ENCODE peak calls at places on chromosomes 4 and X, in seven cellular contexts. A is CD4-positive, alpha-beta T cell; F is gastrocnemius medialis; L is B cell; U is AG09319; Y is left ventricle myocardium inferior; R is cardiac muscle cell. P is an unnamed sample.

GRCh38 chr4:41205854-41206460 is 8.4 kb downstream of the APBB2 start:
- DNase-seq in A (no peak), F (no peak), L (no peak), U (no peak), Y (no peak), R (no peak), P (no peak)

GRCh38 chr4:8173641-8174242 is 15.1 kb upstream of the ABLIM2 start:
- DNase-seq in A (no peak), F (peak), L (no peak), U (no peak), Y (no peak), R (no peak), P (no peak)

GRCh38 chrX:65677954-65678469 is 10.6 kb downstream of the MSN start:
- DNase-seq in A (no peak), F (peak), L (no peak), U (peak), Y (no peak), R (peak), P (no peak)

GRCh38 chr4:174595141-174595929 is 73.0 kb upstream of the HPGD start:
- DNase-seq in A (no peak), F (no peak), L (no peak), U (no peak), Y (no peak), R (no peak), P (no peak)

GRCh38 chr4:56372774-56373173 is 14.5 kb downstream of the AASDH start:
- DNase-seq in A (no peak), F (no peak), L (no peak), U (no peak), Y (no peak), R (peak), P (no peak)

GRCh38 chr4:180234730-180235129 is 2008.5 kb upstream of the TENM3 start:
- DNase-seq in A (no peak), F (no peak), L (no peak), U (no peak), Y (no peak), R (no peak), P (no peak)

GRCh38 chrX:13570245-13570573 is 808 bp downstream of the EGFL6 start:
- DNase-seq in A (no peak), F (no peak), L (no peak), U (no peak), Y (no peak), R (no peak), P (no peak)

GRCh38 chr4:3481783-3482397 is 18.8 kb downstream of the DOK7 start:
- DNase-seq in A (no peak), F (peak), L (no peak), U (no peak), Y (no peak), R (no peak), P (no peak)

GRCh38 chr4:136183513-136183912 is 1348.8 kb downstream of the PCDH18 start:
- DNase-seq in A (no peak), F (no peak), L (no peak), U (no peak), Y (no peak), R (no peak), P (no peak)

GRCh38 chrX:120291211-120291610 is 20.1 kb downstream of the TMEM255A start:
- DNase-seq in A (no peak), F (no peak), L (no peak), U (no peak), Y (no peak), R (no peak), P (no peak)

GRCh38 chr4:74297556-74297955 is 10.7 kb upstream of the EPGN start:
- DNase-seq in A (no peak), F (no peak), L (no peak), U (no peak), Y (no peak), R (no peak), P (no peak)

GRCh38 chr4:20251061-20251795 is 477 bp upstream of the SLIT2 start:
- DNase-seq in A (no peak), F (no peak), L (peak), U (no peak), Y (no peak), R (peak), P (no peak)

GRCh38 chrX:133649659-133650058 is 234.4 kb upstream of the GPC4 start:
- DNase-seq in A (no peak), F (no peak), L (no peak), U (no peak), Y (no peak), R (no peak), P (no peak)

GRCh38 chr4:173051697-173052096 is 116.9 kb upstream of the GALNT7 start:
- DNase-seq in A (no peak), F (no peak), L (no peak), U (no peak), Y (no peak), R (peak), P (no peak)

GRCh38 chrX:39854772-39855747 is 242.7 kb downstream of the BCOR start:
- DNase-seq in A (peak), F (no peak), L (peak), U (no peak), Y (no peak), R (no peak), P (no peak)

GRCh38 chrX:152897216-152898144 is at the start of gene ZNF185:
- DNase-seq in A (no peak), F (no peak), L (no peak), U (no peak), Y (no peak), R (peak), P (no peak)

GRCh38 chrX:54785901-54786300 is 12.2 kb downstream of the ITIH6 start:
- DNase-seq in A (no peak), F (no peak), L (no peak), U (no peak), Y (no peak), R (peak), P (no peak)

GRCh38 chr4:150971901-150972300 is 43.2 kb downstream of the LRBA start:
- DNase-seq in A (no peak), F (no peak), L (no peak), U (no peak), Y (no peak), R (peak), P (no peak)

GRCh38 chr4:61675464-61675863 is 475.3 kb downstream of the ADGRL3 start:
- DNase-seq in A (no peak), F (no peak), L (no peak), U (no peak), Y (no peak), R (no peak), P (no peak)

GRCh38 chr4:7781361-7781760 is 158.3 kb downstream of the AFAP1 start:
- DNase-seq in A (no peak), F (no peak), L (no peak), U (no peak), Y (no peak), R (peak), P (no peak)

GRCh38 chr4:88054909-88055308 is 47.5 kb downstream of the PKD2 start:
- DNase-seq in A (no peak), F (no peak), L (no peak), U (peak), Y (no peak), R (peak), P (no peak)

GRCh38 chr4:186957952-186958555 is 234.4 kb upstream of the FAT1 start:
- DNase-seq in A (no peak), F (no peak), L (no peak), U (no peak), Y (no peak), R (no peak), P (no peak)

GRCh38 chr4:113607147-113607720 is 154.3 kb downstream of the CAMK2D start:
- DNase-seq in A (no peak), F (no peak), L (peak), U (no peak), Y (no peak), R (no peak), P (no peak)

GRCh38 chr4:4470208-4470607 is 71.6 kb downstream of the STX18 start:
- DNase-seq in A (no peak), F (no peak), L (no peak), U (no peak), Y (no peak), R (peak), P (no peak)

GRCh38 chrX:153873282-153874090 is 12.5 kb downstream of the L1CAM start:
- DNase-seq in A (no peak), F (no peak), L (no peak), U (no peak), Y (no peak), R (no peak), P (no peak)

GRCh38 chrX:45628041-45628440 is 427.4 kb upstream of the DIPK2B start:
- DNase-seq in A (no peak), F (no peak), L (no peak), U (no peak), Y (no peak), R (no peak), P (no peak)

GRCh38 chr4:145720656-145721055 is 40.7 kb downstream of the C4orf51 start:
- DNase-seq in A (no peak), F (no peak), L (no peak), U (no peak), Y (no peak), R (no peak), P (no peak)

GRCh38 chrX:111168314-111168713 is 72.3 kb downstream of the PAK3 start:
- DNase-seq in A (no peak), F (no peak), L (no peak), U (no peak), Y (no peak), R (peak), P (no peak)

GRCh38 chrX:74493806-74494205 is 72.5 kb downstream of the SLC16A2 start:
- DNase-seq in A (no peak), F (no peak), L (no peak), U (no peak), Y (no peak), R (no peak), P (no peak)

GRCh38 chrX:64850371-64851082 is 125.7 kb downstream of the ZC4H2 start:
- DNase-seq in A (no peak), F (no peak), L (no peak), U (no peak), Y (no peak), R (no peak), P (no peak)

DNA sequence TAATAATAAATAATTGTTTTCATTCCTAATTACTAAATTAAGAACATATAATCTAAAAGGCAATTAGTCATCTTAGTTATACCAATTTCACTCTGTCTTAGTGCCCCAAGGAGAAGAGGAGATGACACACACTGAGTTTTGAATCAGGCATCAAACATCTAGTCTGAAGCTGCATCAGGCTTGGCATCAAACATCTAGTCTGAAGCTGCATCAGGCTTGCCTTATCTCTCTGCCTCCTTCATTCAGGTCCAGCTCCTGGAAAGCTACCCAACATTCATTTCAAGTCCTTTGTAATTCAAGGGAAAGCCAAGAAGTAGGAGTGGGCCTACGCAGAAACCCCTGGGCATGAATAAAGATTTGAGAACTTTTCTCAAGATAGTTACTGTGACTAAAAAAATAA is 62.2 kb downstream of the SH3RF1 start:
- DNase-seq in A (no peak), F (no peak), L (no peak), U (no peak), Y (no peak), R (peak), P (no peak)
- TF ChIP-seq CTCF in A (no peak), F (no peak), L (no peak), U (no peak), Y (no peak), R (no peak), P (no peak)

GRCh38 chr4:960736-961650 is 12.4 kb downstream of the DGKQ start:
- DNase-seq in A (no peak), F (no peak), L (no peak), U (no peak), Y (no peak), R (no peak), P (no peak)
- TF ChIP-seq CTCF in A (no peak), F (no peak), L (no peak), U (no peak), Y (no peak), R (no peak), P (no peak)

GRCh38 chr4:31516520-31516919 is 796.4 kb downstream of the PCDH7 start:
- DNase-seq in A (no peak), F (no peak), L (no peak), U (no peak), Y (no peak), R (no peak), P (no peak)
- TF ChIP-seq CTCF in A (no peak), F (no peak), L (no peak), U (no peak), Y (no peak), R (no peak), P (no peak)

GRCh38 chrX:98956014-98956413 is 1454.1 kb downstream of the PCDH19 start:
- DNase-seq in A (no peak), F (no peak), L (no peak), U (no peak), Y (no peak), R (no peak), P (no peak)
- TF ChIP-seq CTCF in A (no peak), F (no peak), L (no peak), U (no peak), Y (no peak), R (no peak), P (no peak)

GRCh38 chrX:72566448-72566847 is 6.2 kb downstream of the HDAC8 start:
- DNase-seq in A (no peak), F (no peak), L (no peak), U (no peak), Y (no peak), R (no peak), P (no peak)
- TF ChIP-seq CTCF in A (no peak), F (no peak), L (no peak), U (no peak), Y (no peak), R (no peak), P (no peak)